ENCODE peak calls at places on chromosomes 6 and 20, in seven cellular contexts. B is OCI-LY7, P is PC-9, L is AG04450, G is coronary artery, J is suprapubic skin, A is left ventricle myocardium inferior. K is an unnamed sample.

GRCh38 chr6:33627876-33628275 is 6.8 kb downstream of the ITPR3 start:
- DNase-seq in B (no peak), P (no peak), L (no peak), G (no peak), J (no peak), A (no peak), K (no peak)

GRCh38 chr6:43782764-43783513 is 12.9 kb downstream of the VEGFA start:
- DNase-seq in B (no peak), P (no peak), L (no peak), G (no peak), J (no peak), A (no peak), K (no peak)

GRCh38 chr6:79544939-79545450 is 7.8 kb upstream of the LCA5 start:
- DNase-seq in B (peak; percentile 39), P (peak; percentile 94), L (peak; percentile 94), G (peak; percentile 87), J (peak; percentile 73), A (peak; percentile 56), K (peak; percentile 80)

GRCh38 chr6:20001286-20001685 is 164.1 kb downstream of the ID4 start:
- DNase-seq in B (no peak), P (no peak), L (no peak), G (no peak), J (no peak), A (no peak), K (peak; percentile 68)

GRCh38 chr20:14127831-14128230 is 132.5 kb downstream of the MACROD2 start:
- DNase-seq in B (no peak), P (no peak), L (no peak), G (no peak), J (no peak), A (no peak), K (no peak)

GRCh38 chr20:38997622-38998021 is 35.5 kb downstream of the DHX35 start:
- DNase-seq in B (peak; percentile 13), P (no peak), L (no peak), G (no peak), J (no peak), A (no peak), K (no peak)

GRCh38 chr6:143205983-143206382 is 145.3 kb downstream of the AIG1 start:
- DNase-seq in B (no peak), P (no peak), L (no peak), G (no peak), J (no peak), A (no peak), K (no peak)

GRCh38 chr6:99467509-99468106 is 42.5 kb upstream of the PNISR start:
- DNase-seq in B (peak; percentile 54), P (no peak), L (no peak), G (no peak), J (no peak), A (no peak), K (no peak)

GRCh38 chr20:9185511-9185910 is 116.6 kb downstream of the PLCB4 start:
- DNase-seq in B (no peak), P (no peak), L (peak; percentile 16), G (no peak), J (no peak), A (no peak), K (no peak)

GRCh38 chr6:134678436-134678889 is 271.4 kb downstream of the ALDH8A1 start:
- DNase-seq in B (no peak), P (no peak), L (peak; percentile 24), G (no peak), J (no peak), A (peak; percentile 62), K (no peak)

GRCh38 chr6:89976141-89977020 is 82.1 kb downstream of the GJA10 start:
- DNase-seq in B (no peak), P (no peak), L (no peak), G (no peak), J (no peak), A (no peak), K (no peak)

GRCh38 chr20:31485450-31486339 is 10.6 kb downstream of the REM1 start:
- DNase-seq in B (no peak), P (no peak), L (no peak), G (peak; percentile 84), J (peak; percentile 74), A (peak; percentile 76), K (no peak)

GRCh38 chr6:169058634-169059033 is 195.0 kb downstream of the THBS2 start:
- DNase-seq in B (no peak), P (no peak), L (no peak), G (no peak), J (no peak), A (no peak), K (no peak)

GRCh38 chr20:37911838-37912273 is 8.9 kb downstream of the VSTM2L start:
- DNase-seq in B (no peak), P (no peak), L (no peak), G (no peak), J (no peak), A (peak; percentile 66), K (no peak)

GRCh38 chr6:14520029-14520428 is 402.5 kb downstream of the CD83 start:
- DNase-seq in B (no peak), P (peak; percentile 58), L (no peak), G (no peak), J (no peak), A (no peak), K (peak; percentile 90)

GRCh38 chr20:56554869-56555268 is 21.8 kb downstream of the FAM209B start:
- DNase-seq in B (peak; percentile 63), P (peak; percentile 99), L (peak; percentile 81), G (no peak), J (no peak), A (no peak), K (peak; percentile 98)

GRCh38 chr6:12160350-12160749 is 129.8 kb upstream of the EDN1 start:
- DNase-seq in B (no peak), P (no peak), L (no peak), G (no peak), J (no peak), A (no peak), K (no peak)

GRCh38 chr20:10476319-10476724 is 41.2 kb downstream of the SLX4IP start:
- DNase-seq in B (peak; percentile 62), P (no peak), L (no peak), G (no peak), J (no peak), A (no peak), K (no peak)

GRCh38 chr6:98747960-98748359 is 86.4 kb upstream of the POU3F2 start:
- DNase-seq in B (no peak), P (no peak), L (no peak), G (no peak), J (no peak), A (no peak), K (no peak)

GRCh38 chr6:136728033-136728939 is 64.0 kb downstream of the MAP3K5 start:
- DNase-seq in B (no peak), P (no peak), L (no peak), G (no peak), J (no peak), A (no peak), K (no peak)

GRCh38 chr6:105251689-105252088 is 71.9 kb upstream of the POPDC3 start:
- DNase-seq in B (no peak), P (no peak), L (no peak), G (no peak), J (no peak), A (no peak), K (no peak)

GRCh38 chr6:160088069-160088773 is 33.4 kb upstream of the SLC22A1 start:
- DNase-seq in B (peak; percentile 8), P (no peak), L (peak; percentile 76), G (no peak), J (no peak), A (peak; percentile 51), K (no peak)

GRCh38 chr6:7261030-7261841 is 51.8 kb downstream of the SSR1 start:
- DNase-seq in B (no peak), P (peak; percentile 74), L (peak; percentile 62), G (peak; percentile 88), J (peak; percentile 90), A (peak; percentile 85), K (peak; percentile 42)
- H3K27ac ChIP-seq in B (no peak overlapping the region), P (no peak overlapping the region), L (peak overlapping the region; percentile 75), G (peak overlapping the region; percentile 1), J (peak overlapping the region; percentile 74), A (peak overlapping the region; percentile 90), K (peak overlapping the region; percentile 75)

GRCh38 chr20:60113024-60113724 is 155.0 kb downstream of the CDH26 start:
- DNase-seq in B (no peak), P (no peak), L (no peak), G (no peak), J (no peak), A (no peak), K (no peak)

GRCh38 chr20:60115452-60115851 is 157.2 kb downstream of the CDH26 start:
- DNase-seq in B (no peak), P (no peak), L (no peak), G (no peak), J (no peak), A (no peak), K (no peak)

GRCh38 chr20:60113771-60114170 is 155.5 kb downstream of the CDH26 start:
- DNase-seq in B (no peak), P (no peak), L (no peak), G (no peak), J (no peak), A (no peak), K (no peak)

GRCh38 chr20:60116128-60116909 is 158.1 kb downstream of the CDH26 start:
- DNase-seq in B (no peak), P (no peak), L (no peak), G (no peak), J (no peak), A (no peak), K (no peak)

GRCh38 chr20:60117040-60117439 is 158.8 kb downstream of the CDH26 start:
- DNase-seq in B (no peak), P (no peak), L (no peak), G (no peak), J (no peak), A (no peak), K (no peak)
- H3K27ac ChIP-seq in B (no peak overlapping the region), P (no peak overlapping the region), L (no peak overlapping the region), G (no peak overlapping the region), J (no peak overlapping the region), A (no peak overlapping the region), K (no peak overlapping the region)

GRCh38 chr20:25046181-25046641 is 11.7 kb downstream of the ACSS1 start:
- DNase-seq in B (no peak), P (no peak), L (no peak), G (peak; percentile 69), J (peak; percentile 47), A (peak; percentile 78), K (no peak)

GRCh38 chr20:25043499-25044260 is 14.3 kb downstream of the ACSS1 start:
- DNase-seq in B (no peak), P (peak; percentile 3), L (no peak), G (no peak), J (peak; percentile 49), A (no peak), K (no peak)

GRCh38 chr20:25044660-25045342 is 13.1 kb downstream of the ACSS1 start:
- DNase-seq in B (no peak), P (no peak), L (no peak), G (peak; percentile 75), J (peak; percentile 52), A (no peak), K (no peak)

GRCh38 chr20:25044261-25044560 is 13.7 kb downstream of the ACSS1 start:
- DNase-seq in B (no peak), P (no peak), L (no peak), G (peak; percentile 71), J (no peak), A (no peak), K (no peak)

GRCh38 chr20:25045343-25045712 is 12.6 kb downstream of the ACSS1 start:
- DNase-seq in B (no peak), P (no peak), L (no peak), G (peak; percentile 60), J (peak; percentile 45), A (no peak), K (no peak)
- H3K27ac ChIP-seq in B (no peak overlapping the region), P (no peak overlapping the region), L (no peak overlapping the region), G (peak overlapping the region; percentile 58), J (no peak overlapping the region), A (peak overlapping the region; percentile 98), K (no peak overlapping the region)

GRCh38 chr6:2477723-2478122 is 232.3 kb upstream of the GMDS start:
- DNase-seq in B (no peak), P (no peak), L (no peak), G (no peak), J (no peak), A (no peak), K (no peak)
- H3K27ac ChIP-seq in B (no peak overlapping the region), P (no peak overlapping the region), L (no peak overlapping the region), G (no peak overlapping the region), J (no peak overlapping the region), A (peak overlapping the region; percentile 71), K (no peak overlapping the region)